ENCODE peak calls at places on chromosomes 16 and 17, in five cellular contexts. E is midbrain, K is NCI-H69, R is NCI-H2081, I is NCI-H1417 treated with DMSO at 0.1 percent for 48 hours. O is an unnamed sample.

GRCh38 chr17:57145347-57145746 is 60.3 kb downstream of the AKAP1 start:
- DNase-seq in E (no peak), K (no peak), R (no peak), I (no peak), O (no peak)

GRCh38 chr17:77045441-77046041 is 95.2 kb upstream of the SEC14L1 start:
- DNase-seq in E (no peak), K (no peak), R (no peak), I (no peak), O (no peak)

GRCh38 chr16:53809088-53809951 is 105.4 kb downstream of the FTO start:
- DNase-seq in E (no peak), K (no peak), R (no peak), I (no peak), O (no peak)

GRCh38 chr16:19774024-19774423 is 56.0 kb downstream of the IQCK start:
- DNase-seq in E (no peak), K (no peak), R (no peak), I (no peak), O (no peak)

GRCh38 chr17:66542183-66542966 is 240.0 kb downstream of the PRKCA start:
- DNase-seq in E (no peak), K (peak), R (no peak), I (no peak), O (no peak)

GRCh38 chr17:64028874-64029464 is 8.5 kb upstream of the ICAM2 start:
- DNase-seq in E (peak), K (peak), R (peak), I (no peak), O (peak)

GRCh38 chr17:79706931-79707382 is 23.8 kb upstream of the ENPP7 start:
- DNase-seq in E (no peak), K (peak), R (no peak), I (no peak), O (no peak)

GRCh38 chr17:63095459-63095858 is 129.4 kb downstream of the TANC2 start:
- DNase-seq in E (no peak), K (no peak), R (no peak), I (no peak), O (no peak)

GRCh38 chr16:56849690-56850680 is 15.0 kb upstream of the SLC12A3 start:
- DNase-seq in E (no peak), K (no peak), R (no peak), I (no peak), O (no peak)

GRCh38 chr17:78252111-78252634 is 20.7 kb downstream of the TMEM235 start:
- DNase-seq in E (no peak), K (no peak), R (no peak), I (no peak), O (no peak)

GRCh38 chr17:27345141-27345904 is 51.4 kb downstream of the WSB1 start:
- DNase-seq in E (peak), K (no peak), R (peak), I (no peak), O (peak)

O was measured in SHP77.